ENCODE peak calls at places on chromosomes 2 and 18, in six cellular contexts. Z is fibroblast of lung, F is adrenal gland, G is suprapubic skin, C is cardiac fibroblast, B is MCF 10A. J is an unnamed sample.

GRCh38 chr2:31987454-31987853 is 23.4 kb downstream of the MEMO1 start:
- DNase-seq in Z (peak), B (peak), C (peak), F (no peak), G (no peak), J (no peak)

GRCh38 chr2:217865373-217865772 is 137.4 kb downstream of the TNS1 start:
- DNase-seq in Z (no peak), B (no peak), F (no peak), G (no peak), C (no peak), J (no peak)

GRCh38 chr18:12434541-12434929 is 26.8 kb downstream of the PRELID3A start:
- DNase-seq in B (no peak), F (no peak), Z (no peak), G (peak), C (no peak), J (no peak)

GRCh38 chr2:216328347-216328746 is 43.9 kb downstream of the MARCHF4 start:
- DNase-seq in G (no peak), Z (peak), C (peak), B (peak), F (no peak), J (no peak)

GRCh38 chr2:68993660-68994059 is 19.2 kb downstream of the GKN1 start:
- DNase-seq in F (no peak), Z (no peak), C (no peak), B (no peak), G (no peak), J (no peak)

GRCh38 chr2:31384351-31384750 is 30.2 kb downstream of the XDH start:
- DNase-seq in Z (peak), C (peak), F (no peak), B (peak), G (no peak), J (peak)

GRCh38 chr2:38465789-38466127 is 88.7 kb upstream of the ATL2 start:
- DNase-seq in C (peak), F (peak), Z (peak), G (no peak), B (peak), J (peak)

GRCh38 chr2:11891028-11891427 is 144.6 kb downstream of the LPIN1 start:
- DNase-seq in Z (no peak), B (no peak), G (no peak), C (no peak), F (no peak), J (no peak)

GRCh38 chr2:30287190-30287589 is 55.9 kb downstream of the LBH start:
- DNase-seq in C (no peak), F (no peak), Z (no peak), B (no peak), G (no peak), J (no peak)

GRCh38 chr18:45871655-45872054 is 46.2 kb downstream of the SIGLEC15 start:
- DNase-seq in B (peak), G (no peak), Z (no peak), F (no peak), C (peak), J (no peak)

GRCh38 chr2:188244383-188244782 is 47.3 kb upstream of the GULP1 start:
- DNase-seq in F (no peak), G (no peak), C (peak), Z (no peak), B (peak), J (peak)

GRCh38 chr2:207256476-207257207 is 90.9 kb upstream of the KLF7 start:
- DNase-seq in C (peak), Z (peak), F (no peak), B (peak), G (no peak), J (no peak)

GRCh38 chr2:154762638-154763037 is 64.1 kb downstream of the KCNJ3 start:
- DNase-seq in F (no peak), G (no peak), C (no peak), B (no peak), Z (no peak), J (no peak)

GRCh38 chr2:173750332-173750731 is 214.8 kb downstream of the SP3 start:
- DNase-seq in C (peak), Z (peak), G (no peak), F (no peak), B (no peak), J (no peak)

GRCh38 chr18:44882163-44882881 is 201.6 kb downstream of the SETBP1 start:
- DNase-seq in B (no peak), C (no peak), G (no peak), F (no peak), Z (no peak), J (no peak)

GRCh38 chr2:150676747-150677382 is 189.4 kb upstream of the RND3 start:
- DNase-seq in B (no peak), Z (no peak), C (no peak), G (no peak), F (no peak), J (no peak)

GRCh38 chr2:135525786-135526185 is 5.2 kb downstream of the ZRANB3 start:
- DNase-seq in B (no peak), Z (no peak), G (no peak), F (no peak), C (no peak), J (no peak)

GRCh38 chr2:48428449-48428848 is 101.5 kb upstream of the STON1 start:
- DNase-seq in C (no peak), Z (no peak), B (no peak), G (no peak), F (no peak), J (no peak)

GRCh38 chr2:127525692-127526141 is 572 bp downstream of the IWS1 start:
- DNase-seq in F (no peak), C (peak), G (no peak), B (peak), Z (peak), J (peak)

GRCh38 chr2:71071681-71072398 is 3.4 kb downstream of the NAGK start:
- DNase-seq in F (no peak), B (no peak), Z (no peak), G (no peak), C (no peak), J (no peak)

GRCh38 chr2:223779877-223780276 is 57.5 kb downstream of the AP1S3 start:
- DNase-seq in F (no peak), B (peak), Z (peak), G (no peak), C (peak), J (peak)

GRCh38 chr2:10440736-10441135 is 7.4 kb downstream of the ODC1 start:
- DNase-seq in F (no peak), C (no peak), B (no peak), G (no peak), Z (no peak), J (no peak)

GRCh38 chr2:120693121-120693520 is 42.5 kb upstream of the GLI2 start:
- DNase-seq in Z (no peak), F (no peak), B (no peak), C (peak), G (no peak), J (no peak)

GRCh38 chr18:38930881-38931753 is 1365.5 kb upstream of the CELF4 start:
- DNase-seq in Z (no peak), G (no peak), F (no peak), C (no peak), B (no peak), J (no peak)

GRCh38 chr18:44777429-44778192 is 96.9 kb downstream of the SETBP1 start:
- DNase-seq in G (no peak), C (no peak), F (peak), Z (no peak), B (no peak), J (no peak)

GRCh38 chr2:222024934-222025890 is 273.6 kb downstream of the PAX3 start:
- DNase-seq in C (peak), F (no peak), G (no peak), B (peak), Z (peak), J (peak)

GRCh38 chr18:45549296-45549695 is 66.0 kb upstream of the SLC14A2 start:
- DNase-seq in C (no peak), G (no peak), B (no peak), Z (no peak), F (no peak), J (no peak)

GRCh38 chr2:148814853-148815419 is 60.1 kb upstream of the KIF5C start:
- DNase-seq in C (peak), F (no peak), G (no peak), B (peak), Z (peak), J (no peak)

GRCh38 chr2:64766841-64767669 is 113.3 kb upstream of the SERTAD2 start:
- DNase-seq in F (no peak), C (peak), B (no peak), G (no peak), Z (peak), J (no peak)

GRCh38 chr18:832085-832681 is 20.1 kb upstream of the YES1 start:
- DNase-seq in Z (no peak), C (peak), F (peak), G (no peak), B (peak), J (no peak)

DNA sequence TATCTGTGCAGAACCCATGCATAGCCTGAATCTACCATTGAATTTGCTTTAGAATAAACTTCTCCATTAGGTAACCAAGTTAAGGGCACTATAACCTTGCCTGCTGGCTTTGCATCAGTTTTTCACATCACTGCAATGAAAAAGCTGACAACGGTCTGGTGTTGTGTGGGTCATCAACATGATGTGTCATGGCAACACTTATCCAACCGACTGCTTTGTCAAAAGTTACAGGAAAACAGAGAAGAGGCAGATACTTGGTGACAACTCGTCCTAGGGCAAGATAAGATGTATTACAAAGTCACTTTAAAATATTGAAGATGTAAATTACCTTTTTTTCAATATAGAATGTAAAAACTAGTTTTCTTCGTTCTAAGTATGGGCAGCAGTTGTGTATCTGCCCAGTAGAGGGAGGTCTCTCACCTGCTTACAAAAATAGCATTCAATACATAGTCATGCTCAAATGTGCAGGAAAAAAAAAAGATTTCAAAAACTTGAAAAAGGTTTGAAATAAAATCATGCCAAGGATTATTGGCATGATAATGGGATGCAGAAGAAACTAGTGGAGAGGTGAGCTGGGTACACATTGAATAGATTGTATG is 96.3 kb downstream of the EVA1A start:
- DNase-seq in G (no peak), C (peak), B (peak), Z (peak), F (no peak), J (peak)
- TF ChIP-seq CTCF in G (peak), C (peak), B (peak), Z (peak), F (peak), J (peak)

GRCh38 chr2:227626580-227627151 is 9.4 kb downstream of the SCYGR4 start:
- DNase-seq in C (no peak), B (no peak), Z (no peak), F (no peak), G (no peak), J (no peak)
- TF ChIP-seq CTCF in C (no peak), B (no peak), Z (no peak), F (no peak), G (no peak), J (no peak)

GRCh38 chr2:15939556-15939853 is 845 bp upstream of the MYCN start:
- DNase-seq in B (no peak), C (no peak), Z (no peak), G (no peak), F (peak), J (peak)
- TF ChIP-seq CTCF in B (no peak), C (peak), Z (no peak), G (peak), F (no peak), J (no peak)

GRCh38 chr2:177689623-177690022 is 297.1 kb downstream of the AGPS start:
- DNase-seq in B (no peak), Z (no peak), C (no peak), G (no peak), F (no peak), J (no peak)

GRCh38 chr2:177692042-177692823 is 299.7 kb downstream of the AGPS start:
- DNase-seq in F (no peak), Z (no peak), C (no peak), G (no peak), B (peak), J (no peak)

GRCh38 chr2:177692828-177693269 is 300.3 kb downstream of the AGPS start:
- DNase-seq in C (no peak), F (no peak), G (no peak), Z (no peak), B (peak), J (peak)

GRCh38 chr2:177688844-177689243 is 296.3 kb downstream of the AGPS start:
- DNase-seq in F (no peak), C (no peak), G (no peak), B (no peak), Z (no peak), J (no peak)

GRCh38 chr2:177691177-177691576 is 298.6 kb downstream of the AGPS start:
- DNase-seq in Z (no peak), G (no peak), C (no peak), B (no peak), F (no peak), J (no peak)
- TF ChIP-seq CTCF in Z (no peak), G (no peak), C (no peak), B (no peak), F (no peak), J (no peak)

DNA sequence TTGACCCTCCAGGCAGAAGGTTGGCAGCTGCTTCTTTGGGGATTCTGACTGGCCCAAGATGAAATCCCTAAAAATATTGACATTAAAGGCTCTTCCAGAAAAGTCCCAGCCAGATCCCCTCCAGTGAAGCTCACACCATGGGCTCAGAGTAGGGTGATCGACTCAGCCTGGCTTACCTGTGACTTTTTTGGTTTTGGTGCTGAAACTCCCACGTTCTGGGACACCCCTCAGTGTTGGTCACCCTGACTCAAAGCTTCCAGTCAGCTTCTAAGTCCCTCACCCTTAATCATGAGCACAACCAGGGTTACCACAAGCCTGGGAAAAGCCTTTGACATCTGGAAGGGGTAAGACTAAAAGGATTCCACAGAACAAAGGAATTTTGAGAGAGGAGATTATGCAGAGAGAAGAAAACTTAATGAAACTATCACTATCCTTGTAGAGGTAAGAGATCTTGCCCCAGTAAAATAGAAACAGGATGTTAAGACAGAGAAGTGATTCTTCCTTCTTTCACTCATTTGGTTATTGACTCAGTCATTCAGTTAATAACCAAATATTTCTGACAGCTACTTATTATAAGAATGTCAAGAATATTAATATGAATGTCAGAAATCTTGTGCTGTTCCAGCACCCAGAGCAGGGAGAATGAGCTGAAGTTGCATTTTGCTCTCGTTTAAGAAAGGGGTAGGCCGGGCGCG is 66.8 kb upstream of the SEC11C start:
- DNase-seq in F (no peak), Z (no peak), G (no peak), C (no peak), B (no peak), J (no peak)
- TF ChIP-seq CTCF in F (no peak), Z (no peak), G (no peak), C (no peak), B (no peak), J (no peak)

GRCh38 chr2:29218550-29219125 is 103.4 kb downstream of the CLIP4 start:
- DNase-seq in Z (no peak), F (peak), C (no peak), B (no peak), G (no peak), J (no peak)
- TF ChIP-seq CTCF in Z (no peak), F (no peak), C (no peak), B (no peak), G (no peak), J (no peak)

DNA sequence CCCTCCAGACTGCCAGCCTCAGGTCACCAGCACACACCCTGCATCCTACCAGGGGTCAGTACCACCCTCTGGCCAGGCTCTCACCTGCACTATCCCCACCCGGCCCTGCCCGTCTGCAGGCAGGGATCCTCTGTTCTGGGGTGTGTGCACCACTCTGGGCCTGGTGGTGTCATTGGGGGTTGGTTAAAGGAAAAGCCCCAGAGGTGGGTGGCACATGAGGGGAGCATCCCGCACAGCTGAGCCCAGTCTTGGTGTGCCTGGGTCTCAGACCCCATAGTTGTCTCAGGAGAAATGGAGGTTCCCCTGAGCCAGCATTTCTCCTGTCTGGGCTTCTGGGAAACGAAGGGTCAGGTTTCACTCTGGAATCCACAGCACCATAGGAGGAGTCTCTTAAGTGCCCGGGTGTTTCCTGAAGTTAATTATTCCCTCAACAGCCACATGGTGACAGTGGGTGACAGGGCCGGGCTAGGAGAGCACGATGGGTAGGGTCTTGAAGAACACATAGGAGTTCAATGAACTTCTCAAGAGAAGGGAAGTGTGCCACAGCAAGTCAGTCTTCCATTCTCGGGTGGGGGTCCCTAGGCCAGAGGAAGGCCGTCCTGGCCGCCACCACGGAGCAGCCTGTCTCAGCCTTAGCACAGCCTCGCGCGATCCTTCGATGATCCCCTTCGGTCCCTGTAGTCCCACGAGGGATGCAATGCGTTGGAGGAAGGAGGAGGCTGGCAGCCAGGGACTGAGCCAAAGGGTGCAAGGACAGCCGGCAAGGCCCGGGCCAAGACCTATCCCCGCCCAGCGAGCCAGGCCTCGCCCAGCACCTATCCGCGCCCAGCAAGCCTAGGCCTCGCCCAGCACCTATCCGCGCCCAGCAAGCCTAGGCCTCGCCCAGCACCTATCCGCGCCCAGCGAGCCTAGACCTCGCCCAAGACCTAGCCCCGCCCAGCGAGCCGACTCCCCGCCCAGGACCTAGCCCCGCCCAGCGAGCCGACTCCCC is 1.1 kb upstream of the FARP2 start:
- DNase-seq in F (peak), C (peak), G (peak), Z (peak), B (peak), J (peak)
- TF ChIP-seq CTCF in F (no peak), C (no peak), G (no peak), Z (no peak), B (no peak), J (no peak)

J was measured in A549.